ENCODE peak calls at places on chromosome X, in nine cellular contexts. Z is KBM-7; F is H7; H is fibroblast of mammary gland; T is C1 segment of cervical spinal cord; O is DMS153; I is NCI-H1694; W is A549; E is activated CD8-positive, alpha-beta memory T cell treated with anti-CD3 and anti-CD28 coated beads, Interleukin-2, amount 50 U/mL, for 48 hours. M is an unnamed sample.
A peak's percentile ranks its signal among the peaks of the same experiment; 100 is the strongest.

GRCh38 chrX:48992341-48992740 is 9.7 kb downstream of the GRIPAP1 start:
- DNase-seq in O (no peak), I (no peak), Z (no peak), T (no peak), H (no peak), F (no peak), E (no peak), W (no peak), M (no peak)

GRCh38 chrX:51420610-51421009 is 75.8 kb downstream of the NUDT11 start:
- DNase-seq in T (peak; percentile 4), E (no peak), W (peak; percentile 3), O (no peak), F (peak; percentile 23), H (peak; percentile 56), Z (peak; percentile 58), I (no peak), M (peak; percentile 0)

GRCh38 chrX:16484338-16484737 is 165.6 kb upstream of the S100G start:
- DNase-seq in W (no peak), E (no peak), I (no peak), H (peak; percentile 97), F (no peak), O (no peak), Z (peak; percentile 37), T (no peak), M (no peak)

GRCh38 chrX:53184836-53185235 is 40.2 kb downstream of the KDM5C start:
- DNase-seq in O (no peak), H (peak; percentile 46), F (no peak), W (no peak), T (no peak), E (no peak), I (no peak), Z (no peak), M (no peak)

GRCh38 chrX:47638816-47639215 is 9.1 kb upstream of the CFP start:
- DNase-seq in E (no peak), H (no peak), Z (no peak), W (no peak), F (no peak), T (no peak), I (no peak), O (no peak), M (no peak)

GRCh38 chrX:140723251-140723650 is 13.7 kb downstream of the LINC00632 start:
- DNase-seq in I (no peak), T (no peak), W (no peak), Z (no peak), F (no peak), E (no peak), H (peak; percentile 11), O (no peak), M (no peak)

GRCh38 chrX:39857780-39858179 is 240.0 kb downstream of the BCOR start:
- DNase-seq in Z (no peak), W (no peak), T (no peak), F (no peak), I (no peak), O (no peak), H (no peak), E (peak; percentile 61), M (no peak)

GRCh38 chrX:135522878-135523693 is 2.6 kb downstream of the INTS6L start:
- DNase-seq in O (no peak), F (no peak), E (no peak), T (no peak), I (no peak), W (no peak), H (no peak), Z (peak; percentile 54), M (no peak)

GRCh38 chrX:48976086-48976485 is 4.4 kb upstream of the KCND1 start:
- DNase-seq in I (no peak), H (no peak), W (no peak), T (no peak), O (no peak), F (no peak), E (no peak), Z (peak; percentile 63), M (no peak)

GRCh38 chrX:119655125-119655524 is 37.8 kb downstream of the SEPTIN6 start:
- DNase-seq in H (peak; percentile 90), O (no peak), T (no peak), E (peak; percentile 67), Z (no peak), F (no peak), W (no peak), I (no peak), M (no peak)

GRCh38 chrX:139691843-139692505 is 16.0 kb downstream of the MCF2 start:
- DNase-seq in T (no peak), H (no peak), Z (no peak), I (no peak), E (no peak), O (no peak), F (peak; percentile 49), W (no peak), M (no peak)

GRCh38 chrX:87299563-87300160 is 217.9 kb upstream of the KLHL4 start:
- DNase-seq in H (peak; percentile 27), I (peak; percentile 16), T (no peak), E (no peak), F (peak; percentile 1), O (no peak), W (no peak), Z (peak; percentile 43), M (no peak)

GRCh38 chrX:101595739-101596419 is 21.9 kb downstream of the ARMCX6 start:
- DNase-seq in I (peak; percentile 22), T (peak; percentile 0), F (peak; percentile 57), Z (peak; percentile 68), W (peak; percentile 40), O (peak; percentile 0), H (peak; percentile 71), E (no peak), M (peak; percentile 2)

GRCh38 chrX:71095033-71095432 is 618 bp upstream of the FOXO4 start:
- DNase-seq in E (no peak), W (no peak), H (no peak), F (peak; percentile 7), Z (no peak), I (no peak), T (no peak), O (no peak), M (no peak)

GRCh38 chrX:131812847-131813825 is 210.0 kb upstream of the STK26 start:
- DNase-seq in H (peak; percentile 77), I (no peak), W (peak; percentile 6), Z (peak; percentile 27), F (no peak), E (peak; percentile 57), O (no peak), T (peak; percentile 38), M (no peak)

GRCh38 chrX:34341258-34341657 is 209.1 kb upstream of the FAM47A start:
- DNase-seq in W (no peak), F (peak; percentile 7), Z (no peak), H (no peak), E (no peak), T (no peak), O (no peak), I (no peak), M (no peak)

GRCh38 chrX:103175944-103176753 is 38.8 kb upstream of the BEX4 start:
- DNase-seq in W (peak; percentile 37), T (peak; percentile 12), H (peak; percentile 50), Z (peak; percentile 85), E (peak; percentile 71), I (peak; percentile 67), F (peak; percentile 58), O (no peak), M (peak; percentile 18)

GRCh38 chrX:48958635-48959094 is 1.3 kb upstream of the OTUD5 start:
- DNase-seq in O (no peak), I (no peak), Z (no peak), F (no peak), T (no peak), W (peak; percentile 41), E (peak; percentile 57), H (peak; percentile 71), M (peak; percentile 0)

GRCh38 chrX:133668225-133668931 is 253.1 kb upstream of the GPC4 start:
- DNase-seq in F (no peak), Z (no peak), I (no peak), E (no peak), O (no peak), W (no peak), T (no peak), H (no peak), M (no peak)

GRCh38 chrX:130118396-130118795 is 8.1 kb upstream of the ELF4 start:
- DNase-seq in E (no peak), Z (peak; percentile 43), O (no peak), W (no peak), I (no peak), F (no peak), H (peak; percentile 80), T (no peak), M (no peak)

GRCh38 chrX:128464091-128464490 is 411.9 kb upstream of the ACTRT1 start:
- DNase-seq in H (no peak), T (no peak), I (no peak), O (no peak), E (no peak), F (no peak), Z (no peak), W (peak; percentile 2), M (no peak)

GRCh38 chrX:103215768-103216085 is 819 bp downstream of the BEX4 start:
- DNase-seq in T (no peak), H (no peak), E (peak; percentile 58), W (no peak), O (no peak), I (no peak), F (peak; percentile 57), Z (no peak), M (no peak)

GRCh38 chrX:20378291-20378920 is 111.7 kb upstream of the RPS6KA3 start:
- DNase-seq in H (peak; percentile 27), E (peak; percentile 54), I (no peak), W (peak; percentile 32), O (peak; percentile 65), F (no peak), Z (no peak), T (no peak), M (peak; percentile 37)

GRCh38 chrX:153902388-153902787 is 2.1 kb upstream of the AVPR2 start:
- DNase-seq in O (no peak), W (no peak), T (no peak), Z (no peak), H (no peak), F (peak; percentile 40), I (no peak), E (no peak), M (no peak)

GRCh38 chrX:39969826-39970569 is 127.8 kb downstream of the BCOR start:
- DNase-seq in O (no peak), E (no peak), Z (no peak), T (no peak), I (no peak), F (no peak), W (no peak), H (no peak), M (no peak)

GRCh38 chrX:150693782-150694574 is 782 bp downstream of the MTMR1 start:
- DNase-seq in H (peak; percentile 54), T (peak; percentile 9), Z (peak; percentile 62), O (peak; percentile 73), I (no peak), E (peak; percentile 82), F (peak; percentile 93), W (peak; percentile 52), M (peak; percentile 32)

GRCh38 chrX:42948723-42949122 is 170.8 kb upstream of the PPP1R2C start:
- DNase-seq in I (no peak), O (no peak), Z (no peak), W (no peak), E (no peak), F (no peak), H (no peak), T (no peak), M (no peak)

GRCh38 chrX:22712942-22713341 is 286.8 kb upstream of the DDX53 start:
- DNase-seq in I (no peak), F (no peak), O (no peak), W (no peak), T (no peak), E (no peak), Z (no peak), H (no peak), M (no peak)

GRCh38 chrX:134733595-134733994 is 75.3 kb upstream of the PLAC1 start:
- DNase-seq in E (no peak), Z (no peak), F (no peak), I (no peak), H (no peak), T (no peak), O (no peak), W (no peak), M (no peak)

GRCh38 chrX:10512258-10512657 is 108.1 kb downstream of the MID1 start:
- DNase-seq in E (no peak), F (no peak), O (no peak), I (no peak), H (peak; percentile 53), T (no peak), W (no peak), Z (no peak), M (no peak)

GRCh38 chrX:77087529-77088169 is 359.5 kb upstream of the FGF16 start:
- DNase-seq in E (no peak), O (no peak), F (no peak), W (no peak), I (no peak), Z (no peak), H (peak; percentile 7), T (no peak), M (no peak)